ENCODE peak calls at places on chromosomes 16 and 17, in seven cellular contexts. B is left ventricle myocardium inferior; C is sciatic nerve; X is choroid plexus epithelial cell; Y is stimulated activated naive CD8-positive, alpha-beta T cell treated with anti-CD3 and anti-CD28 coated beads, Interleukin-15, Interleukin-2, amounts not matched to agents 100 U/mL and 50 U/mL, for 24 hours; K is NCI-H187 treated with DMSO at 0.1 percent for 48 hours; P is right cardiac atrium. I is an unnamed sample.

GRCh38 chr17:69506489-69506888 is 92.0 kb downstream of the MAP2K6 start:
- DNase-seq in B (no peak), C (no peak), X (peak; percentile 43), Y (no peak), K (no peak), P (no peak), I (no peak)

GRCh38 chr17:32267690-32268205 is 2.1 kb downstream of the RHBDL3 start:
- DNase-seq in B (no peak), C (no peak), X (no peak), Y (no peak), K (no peak), P (no peak), I (peak; percentile 40)

GRCh38 chr16:65024649-65025243 is 97.1 kb downstream of the CDH11 start:
- DNase-seq in B (no peak), C (no peak), X (peak; percentile 77), Y (no peak), K (no peak), P (no peak), I (no peak)

GRCh38 chr17:62627904-62628603 is 584 bp downstream of the MRC2 start:
- DNase-seq in B (peak; percentile 54), C (peak; percentile 82), X (peak; percentile 78), Y (peak; percentile 58), K (no peak), P (peak; percentile 85), I (peak; percentile 64)

GRCh38 chr16:11670171-11671131 is 2.2 kb downstream of the SNN start:
- DNase-seq in B (no peak), C (no peak), X (no peak), Y (peak; percentile 51), K (no peak), P (peak; percentile 62), I (peak; percentile 49)

GRCh38 chr17:74807925-74808324 is 31.8 kb upstream of the NAT9 start:
- DNase-seq in B (no peak), C (no peak), X (no peak), Y (no peak), K (no peak), P (no peak), I (no peak)

GRCh38 chr16:28495098-28495793 is 803 bp downstream of the APOBR start:
- DNase-seq in B (no peak), C (no peak), X (no peak), Y (no peak), K (no peak), P (peak; percentile 52), I (no peak)

GRCh38 chr16:2776500-2777139 is 460 bp downstream of the ELOB start:
- DNase-seq in B (no peak), C (no peak), X (no peak), Y (peak; percentile 52), K (no peak), P (no peak), I (peak; percentile 56)

GRCh38 chr16:66287916-66288315 is 78.6 kb upstream of the CDH5 start:
- DNase-seq in B (no peak), C (peak; percentile 19), X (no peak), Y (no peak), K (no peak), P (no peak), I (no peak)

I was measured in activated CD4-positive, alpha-beta T cell treated with anti-CD3 and anti-CD28 coated beads for 48 hours.